ENCODE peak calls at places on chromosomes 13 and 19, in eight cellular contexts. One of them, this sample, is unnamed. For H3K27me3, the result is how much of the 10 kb centered on the place peaks cover.

GRCh38 chr13:47901451-47901850 is 99.6 kb downstream of the SUCLA2 start:
- DNase-seq in AG04450: no peak
- DNase-seq in H1: no peak
- DNase-seq in GM12878: no peak
- DNase-seq in tibial nerve: no peak
- DNase-seq in left lung: no peak
- DNase-seq in stomach: no peak
- DNase-seq in cardiac muscle cell: peak
- DNase-seq in this sample: no peak

GRCh38 chr19:37412700-37413099 is 41.8 kb downstream of the ZNF527 start:
- DNase-seq in AG04450: no peak
- DNase-seq in H1: no peak
- DNase-seq in GM12878: no peak
- DNase-seq in tibial nerve: no peak
- DNase-seq in left lung: no peak
- DNase-seq in stomach: no peak
- DNase-seq in cardiac muscle cell: no peak
- DNase-seq in this sample: no peak

GRCh38 chr19:54415208-54415900 is at the start of gene TTYH1:
- DNase-seq in AG04450: no peak
- DNase-seq in H1: no peak
- DNase-seq in GM12878: no peak
- DNase-seq in tibial nerve: no peak
- DNase-seq in left lung: peak
- DNase-seq in stomach: no peak
- DNase-seq in cardiac muscle cell: no peak
- DNase-seq in this sample: peak

GRCh38 chr13:56351041-56351440 is 789.7 kb upstream of the PRR20A start:
- DNase-seq in AG04450: no peak
- DNase-seq in H1: peak
- DNase-seq in GM12878: no peak
- DNase-seq in tibial nerve: no peak
- DNase-seq in left lung: no peak
- DNase-seq in stomach: no peak
- DNase-seq in cardiac muscle cell: peak
- DNase-seq in this sample: no peak

GRCh38 chr13:50691682-50692263 is 151.7 kb downstream of the DLEU7 start:
- DNase-seq in AG04450: no peak
- DNase-seq in H1: no peak
- DNase-seq in GM12878: no peak
- DNase-seq in tibial nerve: no peak
- DNase-seq in left lung: no peak
- DNase-seq in stomach: no peak
- DNase-seq in cardiac muscle cell: peak
- DNase-seq in this sample: no peak

GRCh38 chr13:28611021-28611420 is 47.9 kb upstream of the POMP start:
- DNase-seq in AG04450: no peak
- DNase-seq in H1: no peak
- DNase-seq in GM12878: no peak
- DNase-seq in tibial nerve: no peak
- DNase-seq in left lung: no peak
- DNase-seq in stomach: no peak
- DNase-seq in cardiac muscle cell: no peak
- DNase-seq in this sample: no peak

GRCh38 chr13:88925954-88926353 is 1254.8 kb downstream of the SLITRK5 start:
- DNase-seq in AG04450: no peak
- DNase-seq in H1: no peak
- DNase-seq in GM12878: no peak
- DNase-seq in tibial nerve: no peak
- DNase-seq in left lung: peak
- DNase-seq in stomach: no peak
- DNase-seq in cardiac muscle cell: no peak
- DNase-seq in this sample: no peak

GRCh38 chr13:27450921-27451461 is 627 bp upstream of the MTIF3 start:
- DNase-seq in AG04450: no peak
- DNase-seq in H1: no peak
- DNase-seq in GM12878: no peak
- DNase-seq in tibial nerve: no peak
- DNase-seq in left lung: peak
- DNase-seq in stomach: peak
- DNase-seq in cardiac muscle cell: peak
- DNase-seq in this sample: no peak

GRCh38 chr13:110713981-110714797 is 689 bp downstream of the ING1 start:
- DNase-seq in AG04450: no peak
- DNase-seq in H1: no peak
- DNase-seq in GM12878: no peak
- DNase-seq in tibial nerve: peak
- DNase-seq in left lung: peak
- DNase-seq in stomach: peak
- DNase-seq in cardiac muscle cell: peak
- DNase-seq in this sample: peak

GRCh38 chr19:17026706-17027427 is at the start of gene CPAMD8:
- DNase-seq in AG04450: no peak
- DNase-seq in H1: no peak
- DNase-seq in GM12878: no peak
- DNase-seq in tibial nerve: no peak
- DNase-seq in left lung: peak
- DNase-seq in stomach: no peak
- DNase-seq in cardiac muscle cell: peak
- DNase-seq in this sample: no peak
- H3K4me3 ChIP-seq in AG04450: no peak
- H3K4me3 ChIP-seq in H1: peak
- H3K4me3 ChIP-seq in GM12878: no peak
- H3K4me3 ChIP-seq in tibial nerve: no peak
- H3K4me3 ChIP-seq in left lung: peak
- H3K4me3 ChIP-seq in stomach: no peak
- H3K4me3 ChIP-seq in cardiac muscle cell: peak
- H3K4me3 ChIP-seq in this sample: no peak

GRCh38 chr19:29365836-29366417 is 153.0 kb upstream of the UQCRFS1 start:
- DNase-seq in AG04450: no peak
- DNase-seq in H1: no peak
- DNase-seq in GM12878: no peak
- DNase-seq in tibial nerve: no peak
- DNase-seq in left lung: no peak
- DNase-seq in stomach: no peak
- DNase-seq in cardiac muscle cell: no peak
- DNase-seq in this sample: no peak

GRCh38 chr19:29364224-29364726 is 151.3 kb upstream of the UQCRFS1 start:
- DNase-seq in AG04450: no peak
- DNase-seq in H1: no peak
- DNase-seq in GM12878: no peak
- DNase-seq in tibial nerve: no peak
- DNase-seq in left lung: no peak
- DNase-seq in stomach: no peak
- DNase-seq in cardiac muscle cell: no peak
- DNase-seq in this sample: no peak

GRCh38 chr19:29367701-29368306 is 154.9 kb upstream of the UQCRFS1 start:
- DNase-seq in AG04450: no peak
- DNase-seq in H1: no peak
- DNase-seq in GM12878: no peak
- DNase-seq in tibial nerve: no peak
- DNase-seq in left lung: no peak
- DNase-seq in stomach: no peak
- DNase-seq in cardiac muscle cell: no peak
- DNase-seq in this sample: no peak

GRCh38 chr19:29364999-29365398 is 152.0 kb upstream of the UQCRFS1 start:
- DNase-seq in AG04450: no peak
- DNase-seq in H1: no peak
- DNase-seq in GM12878: no peak
- DNase-seq in tibial nerve: no peak
- DNase-seq in left lung: no peak
- DNase-seq in stomach: no peak
- DNase-seq in cardiac muscle cell: no peak
- DNase-seq in this sample: no peak

GRCh38 chr19:29366757-29367156 is 153.8 kb upstream of the UQCRFS1 start:
- DNase-seq in AG04450: no peak
- DNase-seq in H1: no peak
- DNase-seq in GM12878: no peak
- DNase-seq in tibial nerve: no peak
- DNase-seq in left lung: no peak
- DNase-seq in stomach: no peak
- DNase-seq in cardiac muscle cell: no peak
- DNase-seq in this sample: no peak
- H3K27ac ChIP-seq in AG04450: no peak
- H3K27ac ChIP-seq in H1: no peak
- H3K27ac ChIP-seq in GM12878: no peak
- H3K27ac ChIP-seq in tibial nerve: no peak
- H3K27ac ChIP-seq in left lung: no peak
- H3K27ac ChIP-seq in stomach: no peak
- H3K27ac ChIP-seq in cardiac muscle cell: no peak
- H3K27ac ChIP-seq in this sample: no peak

DNA sequence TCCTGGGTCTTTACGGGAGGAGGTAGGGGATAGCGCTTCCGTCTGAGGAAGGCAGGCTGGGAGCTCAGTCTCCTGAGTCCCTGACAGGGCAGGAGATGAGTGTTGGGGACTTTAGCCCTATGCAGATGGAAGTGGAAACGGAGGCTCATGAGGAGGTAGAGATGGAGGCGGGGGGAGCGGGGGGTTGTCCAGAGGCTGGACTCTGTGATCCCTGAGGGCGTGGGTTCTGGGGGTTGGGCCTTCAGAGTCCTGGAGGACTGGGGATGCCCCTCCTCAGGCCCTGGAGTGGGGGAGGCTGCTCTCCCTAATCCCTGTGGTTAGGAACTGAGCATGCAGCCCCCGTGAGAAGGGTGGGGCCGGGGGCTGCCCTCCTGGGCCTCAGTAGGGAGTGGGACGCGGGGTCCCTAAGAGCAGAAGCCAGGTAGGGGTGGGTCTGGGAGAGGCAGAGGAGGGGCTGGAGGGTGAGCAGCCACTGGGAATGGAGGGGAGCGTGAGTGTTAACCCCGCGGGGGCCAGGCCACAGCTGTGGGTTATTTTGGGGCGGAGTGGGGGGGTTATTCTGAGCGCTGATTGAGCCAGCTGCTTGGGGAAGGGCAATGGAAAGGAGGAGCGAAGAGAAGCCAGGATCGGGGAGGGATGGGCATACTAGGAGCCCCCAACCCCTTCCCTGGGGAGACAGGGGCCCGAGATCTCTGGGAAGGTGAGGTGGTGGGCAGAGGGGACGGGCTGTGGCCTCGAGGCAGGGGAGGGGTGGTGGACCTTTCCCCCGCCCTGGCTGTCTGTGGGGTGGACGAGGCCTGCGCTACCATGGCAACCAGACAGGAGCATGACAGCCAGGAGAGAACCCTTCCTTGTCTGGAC is 2.8 kb downstream of the GRIN2D start:
- DNase-seq in AG04450: no peak
- DNase-seq in H1: no peak
- DNase-seq in GM12878: no peak
- DNase-seq in tibial nerve: no peak
- DNase-seq in left lung: no peak
- DNase-seq in stomach: no peak
- DNase-seq in cardiac muscle cell: no peak
- DNase-seq in this sample: no peak
- H3K27me3 ChIP-seq in AG04450: under half
- H3K27me3 ChIP-seq in H1: half or more
- H3K27me3 ChIP-seq in GM12878: under half
- H3K27me3 ChIP-seq in tibial nerve: under half
- H3K27me3 ChIP-seq in left lung: under half
- H3K27me3 ChIP-seq in stomach: half or more
- H3K27me3 ChIP-seq in cardiac muscle cell: under half
- H3K27me3 ChIP-seq in this sample: under half

DNA sequence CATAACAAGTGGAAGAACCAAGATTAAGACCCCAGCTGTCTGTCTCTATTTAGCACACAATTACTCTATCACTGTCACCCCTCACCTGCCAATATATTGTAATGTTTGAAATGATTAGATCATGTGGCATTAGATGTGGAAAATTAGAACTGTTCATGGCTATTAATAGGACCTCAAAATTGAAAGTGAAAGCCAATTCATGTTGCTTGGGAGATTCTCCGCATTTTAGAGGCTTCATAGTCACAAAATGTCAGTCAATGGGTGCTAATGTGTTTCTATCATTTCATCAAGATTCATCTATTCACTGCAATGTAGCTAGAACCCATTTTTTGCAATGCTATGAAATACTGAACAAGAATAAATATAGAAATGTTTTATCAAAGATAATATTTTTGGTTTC is 388.7 kb downstream of the DCT start:
- DNase-seq in AG04450: no peak
- DNase-seq in H1: no peak
- DNase-seq in GM12878: no peak
- DNase-seq in tibial nerve: no peak
- DNase-seq in left lung: no peak
- DNase-seq in stomach: no peak
- DNase-seq in cardiac muscle cell: no peak
- DNase-seq in this sample: no peak
- H3K4me3 ChIP-seq in AG04450: peak
- H3K4me3 ChIP-seq in H1: no peak
- H3K4me3 ChIP-seq in GM12878: no peak
- H3K4me3 ChIP-seq in tibial nerve: no peak
- H3K4me3 ChIP-seq in left lung: no peak
- H3K4me3 ChIP-seq in stomach: no peak
- H3K4me3 ChIP-seq in cardiac muscle cell: no peak
- H3K4me3 ChIP-seq in this sample: no peak

GRCh38 chr13:98689347-98689968 is 63.0 kb downstream of the SLC15A1 start:
- DNase-seq in AG04450: no peak
- DNase-seq in H1: no peak
- DNase-seq in GM12878: no peak
- DNase-seq in tibial nerve: no peak
- DNase-seq in left lung: no peak
- DNase-seq in stomach: no peak
- DNase-seq in cardiac muscle cell: no peak
- DNase-seq in this sample: no peak
- H3K27ac ChIP-seq in AG04450: no peak
- H3K27ac ChIP-seq in H1: no peak
- H3K27ac ChIP-seq in GM12878: no peak
- H3K27ac ChIP-seq in tibial nerve: no peak
- H3K27ac ChIP-seq in left lung: no peak
- H3K27ac ChIP-seq in stomach: no peak
- H3K27ac ChIP-seq in cardiac muscle cell: no peak
- H3K27ac ChIP-seq in this sample: no peak

GRCh38 chr19:1467512-1468273 is 11.3 kb downstream of the C19orf25 start:
- DNase-seq in AG04450: no peak
- DNase-seq in H1: no peak
- DNase-seq in GM12878: no peak
- DNase-seq in tibial nerve: no peak
- DNase-seq in left lung: peak
- DNase-seq in stomach: no peak
- DNase-seq in cardiac muscle cell: no peak
- DNase-seq in this sample: no peak
- H3K27me3 ChIP-seq in AG04450: under half
- H3K27me3 ChIP-seq in H1: half or more
- H3K27me3 ChIP-seq in GM12878: under half
- H3K27me3 ChIP-seq in tibial nerve: under half
- H3K27me3 ChIP-seq in left lung: half or more
- H3K27me3 ChIP-seq in stomach: half or more
- H3K27me3 ChIP-seq in cardiac muscle cell: half or more
- H3K27me3 ChIP-seq in this sample: under half

DNA sequence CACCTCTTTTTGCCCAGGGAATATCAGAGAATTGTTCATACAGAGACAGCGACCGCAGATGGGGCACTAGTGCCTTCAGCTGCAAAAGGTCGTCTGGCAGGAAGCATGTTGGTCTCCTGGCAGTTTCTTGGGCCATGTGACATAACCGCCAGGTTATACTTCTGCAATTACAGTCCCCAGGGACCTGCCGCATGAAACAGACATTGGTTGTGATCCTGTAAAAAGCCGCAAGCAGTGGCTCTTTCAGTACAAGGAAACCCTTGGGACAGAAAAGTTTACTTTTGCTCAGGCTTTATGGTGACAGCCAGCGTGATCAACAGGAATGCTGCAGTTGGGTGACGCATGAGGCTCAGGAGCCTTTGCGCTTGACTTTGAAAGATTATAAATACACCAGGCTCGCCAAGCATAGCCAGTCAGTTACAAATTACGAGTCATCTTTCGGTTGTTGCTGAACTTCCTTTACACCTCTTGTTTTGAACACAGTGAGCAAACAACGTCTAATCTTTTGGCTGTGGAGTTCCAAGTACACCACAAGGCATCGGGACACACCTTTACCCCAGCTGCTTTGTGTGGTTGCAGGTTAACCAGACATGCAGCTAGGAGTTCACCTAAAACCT is 50.5 kb upstream of the UBE2L5 start:
- DNase-seq in AG04450: no peak
- DNase-seq in H1: no peak
- DNase-seq in GM12878: peak
- DNase-seq in tibial nerve: no peak
- DNase-seq in left lung: no peak
- DNase-seq in stomach: peak
- DNase-seq in cardiac muscle cell: no peak
- DNase-seq in this sample: peak
- H3K4me3 ChIP-seq in AG04450: no peak
- H3K4me3 ChIP-seq in H1: no peak
- H3K4me3 ChIP-seq in GM12878: peak
- H3K4me3 ChIP-seq in tibial nerve: no peak
- H3K4me3 ChIP-seq in left lung: no peak
- H3K4me3 ChIP-seq in stomach: no peak
- H3K4me3 ChIP-seq in cardiac muscle cell: no peak
- H3K4me3 ChIP-seq in this sample: no peak

This sample was measured in CD4-positive, alpha-beta memory T cell.